ENCODE peak calls at places on chromosomes 2 and 18, in five cellular contexts. I is HepG2, V is WTC11, W is K562, G is GM12878. O is an unnamed sample.

GRCh38 chr2:218051908-218052307 is 17.1 kb upstream of the RUFY4 start:
- DNase-seq in I (no peak), V (no peak), W (no peak), G (no peak), O (no peak)

GRCh38 chr2:167756427-167756826 is 491.0 kb downstream of the STK39 start:
- DNase-seq in I (peak), V (no peak), W (no peak), G (no peak), O (no peak)

GRCh38 chr2:43539436-43539835 is 56.4 kb downstream of the THADA start:
- DNase-seq in I (no peak), V (no peak), W (no peak), G (no peak), O (no peak)

GRCh38 chr18:77702686-77703085 is 453.0 kb downstream of the GALR1 start:
- DNase-seq in I (peak), V (peak), W (no peak), G (no peak), O (no peak)

GRCh38 chr2:131753640-131754561 is 226.2 kb downstream of the CCDC74A start:
- DNase-seq in I (no peak), V (no peak), W (no peak), G (no peak), O (no peak)

GRCh38 chr18:21949326-21950015 is 208.9 kb downstream of the MIB1 start:
- DNase-seq in I (no peak), V (no peak), W (no peak), G (no peak), O (no peak)

GRCh38 chr2:241901500-241902351 is 32.2 kb downstream of the RTP5 start:
- DNase-seq in I (no peak), V (peak), W (no peak), G (no peak), O (peak)

GRCh38 chr2:134692461-134692860 is 26.3 kb downstream of the TMEM163 start:
- DNase-seq in I (no peak), V (no peak), W (no peak), G (no peak), O (no peak)

GRCh38 chr2:156405586-156405985 is 30.6 kb upstream of the GPD2 start:
- DNase-seq in I (peak), V (no peak), W (no peak), G (no peak), O (no peak)

GRCh38 chr2:189719531-189719930 is 43.1 kb downstream of the OSGEPL1 start:
- DNase-seq in I (no peak), V (no peak), W (no peak), G (no peak), O (no peak)

DNA sequence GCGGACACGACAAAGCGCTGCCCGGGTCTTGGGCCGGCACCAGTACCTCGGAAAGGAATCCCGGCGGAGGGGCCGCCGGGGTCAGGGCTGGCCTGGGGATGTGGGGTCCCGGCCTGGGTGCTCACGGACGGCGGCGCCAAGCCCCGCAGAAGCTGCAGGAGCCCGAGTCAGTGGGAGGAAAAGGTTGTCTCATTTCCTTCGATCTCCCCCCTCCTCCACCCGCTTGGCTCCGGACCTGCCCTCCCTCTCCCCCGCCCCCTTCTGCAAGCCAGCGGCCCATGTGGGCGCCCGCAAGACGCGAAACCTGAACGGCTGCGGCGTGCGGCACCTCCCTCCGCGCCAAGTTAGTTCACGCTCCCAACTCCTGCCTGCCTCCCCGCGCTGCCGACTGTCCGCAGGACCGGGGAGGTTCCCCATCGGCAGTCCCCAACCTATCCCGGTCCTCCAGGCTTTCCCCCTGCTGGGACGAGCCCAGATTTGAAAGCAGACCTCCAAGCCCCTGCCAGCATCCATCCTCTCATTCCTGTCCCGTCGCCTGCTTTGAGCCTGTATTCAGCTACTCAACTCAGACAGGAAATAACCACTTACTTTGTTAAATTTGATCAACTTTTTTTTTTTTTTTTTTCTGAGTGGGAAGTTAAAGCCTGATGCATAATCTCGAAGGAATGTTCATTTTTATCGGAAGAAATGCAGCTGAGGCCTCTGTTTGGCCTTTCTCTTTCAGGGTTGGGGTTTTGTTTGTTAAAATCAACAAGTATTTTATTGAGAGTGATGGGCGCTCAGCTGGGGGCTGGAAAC is at the start of gene EVA1A:
- DNase-seq in I (peak), V (peak), W (no peak), G (no peak), O (peak)
- TF ChIP-seq ATF2 in I (peak), V (no peak), W (no peak), G (no peak), O (no peak)

DNA sequence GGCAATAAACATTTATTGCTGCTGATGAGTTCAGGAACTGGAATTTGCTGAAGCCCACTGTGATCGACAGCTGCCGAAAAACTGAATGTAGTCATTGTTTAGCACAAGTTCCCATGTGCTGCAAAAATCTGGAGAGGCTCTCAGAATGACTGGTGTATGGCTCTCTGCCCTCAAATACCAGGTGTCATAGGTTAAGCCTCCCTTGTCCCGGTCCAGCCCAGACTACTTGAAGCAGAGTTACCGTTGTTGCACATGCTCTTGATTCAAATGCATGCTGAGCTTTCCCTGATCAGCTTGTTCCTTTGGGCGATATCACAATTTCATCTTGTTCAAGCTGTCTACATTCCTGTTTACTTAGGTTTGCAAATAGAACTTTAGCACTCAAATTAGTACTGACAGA is 625.2 kb downstream of the CPS1 start:
- DNase-seq in I (peak), V (no peak), W (no peak), G (no peak), O (no peak)
- TF ChIP-seq ATF2 in I (no peak), V (no peak), W (no peak), G (no peak), O (no peak)

GRCh38 chr2:32622570-32623310 is 5.1 kb upstream of the TTC27 start:
- DNase-seq in I (peak), V (no peak), W (no peak), G (no peak), O (no peak)
- TF ChIP-seq ATF2 in I (no peak), V (no peak), W (no peak), G (no peak), O (no peak)

GRCh38 chr18:74197705-74198341 is 49.5 kb downstream of the TIMM21 start:
- DNase-seq in I (no peak), V (no peak), W (no peak), G (no peak), O (no peak)
- TF ChIP-seq ATF2 in I (no peak), V (no peak), W (no peak), G (no peak), O (no peak)

GRCh38 chr18:49490246-49490762 is 3.3 kb upstream of the C18orf32 start:
- DNase-seq in I (no peak), V (no peak), W (no peak), G (no peak), O (no peak)

GRCh38 chr18:49486617-49486958 is 446 bp downstream of the C18orf32 start:
- DNase-seq in I (no peak), V (no peak), W (no peak), G (no peak), O (no peak)

GRCh38 chr18:49491534-49491856 is 4.5 kb upstream of the C18orf32 start:
- DNase-seq in I (no peak), V (no peak), W (no peak), G (no peak), O (no peak)

GRCh38 chr18:49486959-49487710 is at the start of gene C18orf32:
- DNase-seq in I (peak), V (peak), W (peak), G (peak), O (peak)

GRCh38 chr18:49487711-49488310 is 777 bp upstream of the C18orf32 start:
- DNase-seq in I (no peak), V (no peak), W (no peak), G (no peak), O (no peak)
- TF ChIP-seq ATF2 in I (no peak), V (no peak), W (no peak), G (no peak), O (peak)

GRCh38 chr2:181554511-181554910 is 97.3 kb downstream of the ITGA4 start:
- DNase-seq in I (no peak), V (no peak), W (no peak), G (no peak), O (no peak)

GRCh38 chr2:181553244-181553643 is 96.1 kb downstream of the ITGA4 start:
- DNase-seq in I (no peak), V (no peak), W (no peak), G (no peak), O (no peak)

GRCh38 chr2:181552808-181553207 is 95.6 kb downstream of the ITGA4 start:
- DNase-seq in I (no peak), V (no peak), W (no peak), G (no peak), O (no peak)
- TF ChIP-seq ATF2 in I (no peak), V (no peak), W (no peak), G (no peak), O (no peak)

GRCh38 chr2:108330971-108331370 is 42.3 kb downstream of the SULT1C2 start:
- DNase-seq in I (no peak), V (no peak), W (no peak), G (no peak), O (no peak)
- TF ChIP-seq ATF2 in I (no peak), V (no peak), W (no peak), G (no peak), O (no peak)

DNA sequence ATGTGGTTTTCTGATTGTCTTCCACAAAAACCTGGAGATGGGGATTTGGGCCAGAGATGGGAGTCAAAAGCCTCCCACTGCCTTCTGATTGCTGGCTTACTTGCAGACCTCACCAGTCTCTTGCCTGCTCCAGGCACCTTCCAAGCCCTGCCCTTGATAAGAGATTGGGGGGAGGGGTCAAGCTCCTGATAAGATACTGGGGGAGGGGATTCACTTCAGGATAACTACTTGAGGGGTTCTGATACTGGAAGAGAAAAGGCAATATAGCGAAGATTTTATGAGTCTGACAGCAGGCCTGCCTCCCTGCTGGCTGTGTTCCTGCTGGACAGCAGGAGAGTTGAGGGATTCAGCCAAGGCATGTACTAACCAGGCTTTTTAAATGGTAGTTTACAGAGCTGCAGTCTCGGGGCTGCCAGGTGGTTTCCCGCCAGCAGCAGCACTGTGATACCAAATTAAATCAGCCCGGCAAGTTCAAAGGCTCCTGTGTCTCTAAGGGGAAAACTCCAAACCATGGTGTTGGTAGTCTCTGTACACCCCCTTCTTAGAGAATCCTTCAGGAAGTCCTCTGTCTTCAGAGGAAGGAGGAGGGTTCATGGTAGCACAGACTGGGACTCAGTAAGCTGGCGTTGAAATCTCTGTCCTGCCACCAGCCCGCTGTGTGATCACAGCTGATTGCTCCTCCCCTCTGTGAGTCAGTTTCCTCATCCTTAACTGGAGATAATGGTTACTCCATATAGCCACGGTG is 58.3 kb downstream of the FBXO36 start:
- DNase-seq in I (no peak), V (peak), W (peak), G (peak), O (no peak)
- TF ChIP-seq ATF2 in I (no peak), V (no peak), W (no peak), G (no peak), O (no peak)

DNA sequence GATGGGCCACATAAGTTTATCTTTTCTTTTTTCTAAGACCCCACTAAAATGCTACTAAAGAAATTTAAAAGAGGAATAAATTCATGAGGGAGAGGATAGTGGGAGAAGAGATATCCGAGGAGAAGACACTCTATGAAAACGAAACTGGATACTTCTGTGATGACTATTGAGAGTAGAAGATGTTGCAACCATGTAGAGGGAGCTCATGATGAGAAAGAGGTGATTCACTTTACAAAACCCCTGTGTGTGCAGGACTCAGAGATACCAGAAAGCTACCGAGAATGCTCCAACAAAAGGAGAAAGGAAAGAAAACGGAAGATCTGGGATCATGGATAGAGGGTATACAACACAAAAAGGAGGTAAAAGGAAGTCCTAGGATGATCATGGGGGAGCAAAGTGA is 34.9 kb downstream of the SLC38A11 start:
- DNase-seq in I (peak), V (no peak), W (no peak), G (no peak), O (no peak)
- TF ChIP-seq ATF2 in I (peak), V (no peak), W (no peak), G (no peak), O (no peak)

DNA sequence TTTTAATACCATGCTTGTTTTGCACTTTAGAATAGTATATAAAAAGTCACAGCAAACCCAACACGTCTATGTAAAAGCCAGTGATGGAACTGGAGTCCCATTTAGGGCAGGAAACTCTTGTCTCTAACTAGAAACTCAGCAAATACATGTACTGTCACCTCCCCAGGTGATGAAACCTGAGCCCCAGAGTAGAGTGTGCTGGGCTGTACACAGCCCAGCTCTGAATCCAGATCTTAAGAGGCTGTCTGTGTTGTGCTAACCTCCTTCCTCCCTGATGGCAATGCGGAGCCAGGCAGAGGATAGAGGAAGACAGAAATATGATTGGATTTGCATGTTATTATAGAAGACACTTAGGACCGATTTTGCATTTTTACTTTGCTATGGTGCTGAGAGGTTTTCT is 317.5 kb upstream of the TRIB2 start:
- DNase-seq in I (no peak), V (no peak), W (no peak), G (no peak), O (no peak)
- TF ChIP-seq ATF2 in I (no peak), V (no peak), W (no peak), G (no peak), O (no peak)

O was measured in H1.